ENCODE peak calls at places on chromosomes 12 and 14, in seven cellular contexts. One of them, this sample, is unnamed.
A peak's percentile ranks its signal among the peaks of the same experiment; 100 is the strongest.

GRCh38 chr12:57726884-57727757 is 11.4 kb downstream of the AGAP2 start:
- DNase-seq in left ventricle myocardium inferior: peak; percentile 59
- DNase-seq in A673: peak; percentile 83
- DNase-seq in breast epithelium: no peak
- DNase-seq in aorta: peak; percentile 66
- DNase-seq in effector memory CD4-positive, alpha-beta T cell: no peak
- DNase-seq in right lobe of liver: peak; percentile 64
- DNase-seq in this sample: peak; percentile 53

GRCh38 chr12:67386869-67387570 is 117.9 kb downstream of the CAND1 start:
- DNase-seq in right lobe of liver: no peak
- DNase-seq in left ventricle myocardium inferior: no peak
- DNase-seq in aorta: no peak
- DNase-seq in A673: no peak
- DNase-seq in breast epithelium: no peak
- DNase-seq in effector memory CD4-positive, alpha-beta T cell: no peak
- DNase-seq in this sample: no peak

GRCh38 chr12:32843528-32844095 is 53.0 kb downstream of the PKP2 start:
- DNase-seq in aorta: no peak
- DNase-seq in left ventricle myocardium inferior: no peak
- DNase-seq in right lobe of liver: no peak
- DNase-seq in effector memory CD4-positive, alpha-beta T cell: no peak
- DNase-seq in breast epithelium: no peak
- DNase-seq in A673: no peak
- DNase-seq in this sample: no peak

GRCh38 chr12:93376436-93377251 is 1.1 kb upstream of the NUDT4 start:
- DNase-seq in A673: peak; percentile 86
- DNase-seq in left ventricle myocardium inferior: peak; percentile 32
- DNase-seq in right lobe of liver: no peak
- DNase-seq in breast epithelium: no peak
- DNase-seq in effector memory CD4-positive, alpha-beta T cell: no peak
- DNase-seq in aorta: peak; percentile 71
- DNase-seq in this sample: no peak

GRCh38 chr12:132449565-132450390 is 40.2 kb upstream of the FBRSL1 start:
- DNase-seq in aorta: no peak
- DNase-seq in A673: no peak
- DNase-seq in left ventricle myocardium inferior: no peak
- DNase-seq in right lobe of liver: no peak
- DNase-seq in breast epithelium: no peak
- DNase-seq in effector memory CD4-positive, alpha-beta T cell: no peak
- DNase-seq in this sample: no peak

GRCh38 chr12:104769207-104769606 is 188.9 kb downstream of the SLC41A2 start:
- DNase-seq in left ventricle myocardium inferior: no peak
- DNase-seq in effector memory CD4-positive, alpha-beta T cell: no peak
- DNase-seq in A673: no peak
- DNase-seq in breast epithelium: no peak
- DNase-seq in right lobe of liver: no peak
- DNase-seq in aorta: no peak
- DNase-seq in this sample: no peak

GRCh38 chr12:80033457-80033856 is 65.9 kb upstream of the OTOGL start:
- DNase-seq in effector memory CD4-positive, alpha-beta T cell: no peak
- DNase-seq in breast epithelium: no peak
- DNase-seq in left ventricle myocardium inferior: no peak
- DNase-seq in right lobe of liver: no peak
- DNase-seq in A673: no peak
- DNase-seq in aorta: peak; percentile 38
- DNase-seq in this sample: no peak

GRCh38 chr12:1853716-1854115 is 33.4 kb downstream of the LRTM2 start:
- DNase-seq in breast epithelium: no peak
- DNase-seq in effector memory CD4-positive, alpha-beta T cell: no peak
- DNase-seq in A673: no peak
- DNase-seq in aorta: no peak
- DNase-seq in left ventricle myocardium inferior: no peak
- DNase-seq in right lobe of liver: no peak
- DNase-seq in this sample: no peak

GRCh38 chr14:65847065-65847847 is 434.7 kb downstream of the FUT8 start:
- DNase-seq in breast epithelium: no peak
- DNase-seq in A673: no peak
- DNase-seq in aorta: no peak
- DNase-seq in effector memory CD4-positive, alpha-beta T cell: peak; percentile 66
- DNase-seq in right lobe of liver: no peak
- DNase-seq in left ventricle myocardium inferior: no peak
- DNase-seq in this sample: no peak

GRCh38 chr12:11795910-11796459 is 146.5 kb downstream of the ETV6 start:
- DNase-seq in A673: no peak
- DNase-seq in right lobe of liver: no peak
- DNase-seq in effector memory CD4-positive, alpha-beta T cell: no peak
- DNase-seq in breast epithelium: no peak
- DNase-seq in left ventricle myocardium inferior: no peak
- DNase-seq in aorta: no peak
- DNase-seq in this sample: no peak

GRCh38 chr14:101457936-101458535 is 103.3 kb upstream of the DIO3 start:
- DNase-seq in right lobe of liver: no peak
- DNase-seq in A673: no peak
- DNase-seq in left ventricle myocardium inferior: no peak
- DNase-seq in effector memory CD4-positive, alpha-beta T cell: no peak
- DNase-seq in aorta: no peak
- DNase-seq in breast epithelium: no peak
- DNase-seq in this sample: no peak

GRCh38 chr12:93102744-93103143 is 173.6 kb upstream of the EEA1 start:
- DNase-seq in effector memory CD4-positive, alpha-beta T cell: no peak
- DNase-seq in left ventricle myocardium inferior: no peak
- DNase-seq in breast epithelium: no peak
- DNase-seq in aorta: no peak
- DNase-seq in right lobe of liver: no peak
- DNase-seq in A673: no peak
- DNase-seq in this sample: no peak

GRCh38 chr12:132143328-132144071 is 619 bp downstream of the DDX51 start:
- DNase-seq in effector memory CD4-positive, alpha-beta T cell: no peak
- DNase-seq in breast epithelium: peak; percentile 49
- DNase-seq in A673: no peak
- DNase-seq in right lobe of liver: no peak
- DNase-seq in left ventricle myocardium inferior: no peak
- DNase-seq in aorta: peak; percentile 50
- DNase-seq in this sample: no peak

GRCh38 chr14:59638885-59639284 is 62.3 kb upstream of the CCDC175 start:
- DNase-seq in effector memory CD4-positive, alpha-beta T cell: no peak
- DNase-seq in left ventricle myocardium inferior: no peak
- DNase-seq in right lobe of liver: no peak
- DNase-seq in breast epithelium: no peak
- DNase-seq in A673: no peak
- DNase-seq in aorta: no peak
- DNase-seq in this sample: no peak

GRCh38 chr14:100962494-100962893 is 59.0 kb upstream of the RTL1 start:
- DNase-seq in left ventricle myocardium inferior: no peak
- DNase-seq in A673: no peak
- DNase-seq in aorta: no peak
- DNase-seq in right lobe of liver: no peak
- DNase-seq in effector memory CD4-positive, alpha-beta T cell: no peak
- DNase-seq in breast epithelium: no peak
- DNase-seq in this sample: no peak

GRCh38 chr12:51886021-51886710 is 1.7 kb upstream of the ANKRD33 start:
- DNase-seq in right lobe of liver: peak; percentile 67
- DNase-seq in aorta: peak; percentile 91
- DNase-seq in effector memory CD4-positive, alpha-beta T cell: no peak
- DNase-seq in A673: peak; percentile 56
- DNase-seq in breast epithelium: no peak
- DNase-seq in left ventricle myocardium inferior: peak; percentile 64
- DNase-seq in this sample: peak; percentile 86

GRCh38 chr14:99481745-99482099 is 513 bp downstream of the CCNK start:
- DNase-seq in effector memory CD4-positive, alpha-beta T cell: no peak
- DNase-seq in left ventricle myocardium inferior: no peak
- DNase-seq in A673: peak; percentile 33
- DNase-seq in aorta: no peak
- DNase-seq in right lobe of liver: no peak
- DNase-seq in breast epithelium: no peak
- DNase-seq in this sample: no peak

GRCh38 chr14:87430810-87431209 is 562.2 kb downstream of the GALC start:
- DNase-seq in breast epithelium: no peak
- DNase-seq in right lobe of liver: no peak
- DNase-seq in effector memory CD4-positive, alpha-beta T cell: no peak
- DNase-seq in A673: no peak
- DNase-seq in aorta: no peak
- DNase-seq in left ventricle myocardium inferior: no peak
- DNase-seq in this sample: no peak

GRCh38 chr14:49982522-49982951 is 89.7 kb downstream of the ARF6 start:
- DNase-seq in effector memory CD4-positive, alpha-beta T cell: peak; percentile 39
- DNase-seq in A673: no peak
- DNase-seq in breast epithelium: no peak
- DNase-seq in right lobe of liver: no peak
- DNase-seq in left ventricle myocardium inferior: no peak
- DNase-seq in aorta: peak; percentile 68
- DNase-seq in this sample: no peak

GRCh38 chr14:44316647-44317432 is 190.2 kb downstream of the FSCB start:
- DNase-seq in effector memory CD4-positive, alpha-beta T cell: no peak
- DNase-seq in A673: peak; percentile 93
- DNase-seq in aorta: no peak
- DNase-seq in left ventricle myocardium inferior: no peak
- DNase-seq in breast epithelium: no peak
- DNase-seq in right lobe of liver: no peak
- DNase-seq in this sample: no peak

GRCh38 chr14:77133718-77134338 is 7.8 kb downstream of the ZDHHC22 start:
- DNase-seq in A673: peak; percentile 88
- DNase-seq in breast epithelium: peak; percentile 65
- DNase-seq in effector memory CD4-positive, alpha-beta T cell: no peak
- DNase-seq in aorta: no peak
- DNase-seq in left ventricle myocardium inferior: peak; percentile 40
- DNase-seq in right lobe of liver: peak; percentile 51
- DNase-seq in this sample: peak; percentile 64

GRCh38 chr12:46959484-46959883 is 119.9 kb upstream of the PCED1B start:
- DNase-seq in aorta: no peak
- DNase-seq in right lobe of liver: no peak
- DNase-seq in A673: no peak
- DNase-seq in effector memory CD4-positive, alpha-beta T cell: no peak
- DNase-seq in breast epithelium: no peak
- DNase-seq in left ventricle myocardium inferior: no peak
- DNase-seq in this sample: no peak

GRCh38 chr12:2360630-2361170 is 307.9 kb downstream of the CACNA1C start:
- DNase-seq in breast epithelium: no peak
- DNase-seq in left ventricle myocardium inferior: no peak
- DNase-seq in effector memory CD4-positive, alpha-beta T cell: no peak
- DNase-seq in aorta: no peak
- DNase-seq in A673: no peak
- DNase-seq in right lobe of liver: no peak
- DNase-seq in this sample: no peak

GRCh38 chr14:36524220-36524837 is 4.3 kb upstream of the NKX2-1 start:
- DNase-seq in A673: no peak
- DNase-seq in right lobe of liver: no peak
- DNase-seq in left ventricle myocardium inferior: no peak
- DNase-seq in aorta: no peak
- DNase-seq in effector memory CD4-positive, alpha-beta T cell: no peak
- DNase-seq in breast epithelium: no peak
- DNase-seq in this sample: no peak

GRCh38 chr14:68011629-68012028 is 192.1 kb downstream of the RAD51B start:
- DNase-seq in effector memory CD4-positive, alpha-beta T cell: no peak
- DNase-seq in aorta: no peak
- DNase-seq in right lobe of liver: no peak
- DNase-seq in left ventricle myocardium inferior: no peak
- DNase-seq in A673: no peak
- DNase-seq in breast epithelium: no peak
- DNase-seq in this sample: no peak

GRCh38 chr12:1500095-1500801 is 94.1 kb downstream of the FBXL14 start:
- DNase-seq in left ventricle myocardium inferior: peak; percentile 68
- DNase-seq in breast epithelium: no peak
- DNase-seq in A673: no peak
- DNase-seq in aorta: peak; percentile 64
- DNase-seq in right lobe of liver: no peak
- DNase-seq in effector memory CD4-positive, alpha-beta T cell: no peak
- DNase-seq in this sample: peak; percentile 82

GRCh38 chr12:116299064-116299463 is 21.6 kb upstream of the MED13L start:
- DNase-seq in A673: no peak
- DNase-seq in aorta: no peak
- DNase-seq in left ventricle myocardium inferior: no peak
- DNase-seq in right lobe of liver: no peak
- DNase-seq in effector memory CD4-positive, alpha-beta T cell: no peak
- DNase-seq in breast epithelium: no peak
- DNase-seq in this sample: no peak

GRCh38 chr12:49658276-49658675 is 34.9 kb downstream of the PRPF40B start:
- DNase-seq in right lobe of liver: no peak
- DNase-seq in left ventricle myocardium inferior: no peak
- DNase-seq in aorta: no peak
- DNase-seq in A673: no peak
- DNase-seq in breast epithelium: no peak
- DNase-seq in effector memory CD4-positive, alpha-beta T cell: no peak
- DNase-seq in this sample: no peak
- H3K36me3 ChIP-seq in right lobe of liver: no peaks in the 10 kb centered on the region
- H3K36me3 ChIP-seq in left ventricle myocardium inferior: peaks cover 49% of the 10 kb centered on the region
- H3K36me3 ChIP-seq in aorta: no peaks in the 10 kb centered on the region
- H3K36me3 ChIP-seq in A673: peaks cover 4% of the 10 kb centered on the region
- H3K36me3 ChIP-seq in breast epithelium: no peaks in the 10 kb centered on the region
- H3K36me3 ChIP-seq in effector memory CD4-positive, alpha-beta T cell: peaks cover 15% of the 10 kb centered on the region
- H3K36me3 ChIP-seq in this sample: no peaks in the 10 kb centered on the region

GRCh38 chr12:122837306-122838265 is 2.3 kb downstream of the HIP1R start:
- DNase-seq in aorta: no peak
- DNase-seq in breast epithelium: no peak
- DNase-seq in left ventricle myocardium inferior: no peak
- DNase-seq in A673: peak; percentile 29
- DNase-seq in effector memory CD4-positive, alpha-beta T cell: no peak
- DNase-seq in right lobe of liver: no peak
- DNase-seq in this sample: no peak
- H3K4me1 ChIP-seq in aorta: no peaks in the 10 kb centered on the region
- H3K4me1 ChIP-seq in breast epithelium: peaks cover 17% of the 10 kb centered on the region
- H3K4me1 ChIP-seq in left ventricle myocardium inferior: peaks cover 57% of the 10 kb centered on the region
- H3K4me1 ChIP-seq in A673: peaks cover 16% of the 10 kb centered on the region
- H3K4me1 ChIP-seq in effector memory CD4-positive, alpha-beta T cell: peaks cover 11% of the 10 kb centered on the region
- H3K4me1 ChIP-seq in right lobe of liver: peaks cover 64% of the 10 kb centered on the region
- H3K4me1 ChIP-seq in this sample: peaks cover 22% of the 10 kb centered on the region

DNA sequence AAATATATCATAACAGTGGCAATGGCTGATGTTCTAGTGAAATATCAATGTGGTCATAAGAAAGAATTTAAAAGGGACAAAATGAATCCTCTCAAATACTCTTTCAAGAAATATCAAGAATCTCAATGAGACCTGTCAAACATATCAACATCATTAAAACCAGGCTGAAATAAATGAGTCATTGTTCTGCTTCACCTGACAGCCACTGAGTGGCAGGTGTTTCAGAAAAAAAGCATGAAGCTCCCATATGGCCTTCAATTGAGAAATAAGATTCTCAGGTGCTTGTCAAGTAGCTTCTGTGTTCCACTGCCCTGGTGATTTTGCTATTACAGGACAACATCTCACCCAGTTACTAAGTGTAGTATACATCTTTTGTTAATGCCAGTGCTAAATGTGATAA is 21.5 kb downstream of the ANAPC5 start:
- DNase-seq in A673: no peak
- DNase-seq in aorta: no peak
- DNase-seq in left ventricle myocardium inferior: no peak
- DNase-seq in breast epithelium: no peak
- DNase-seq in effector memory CD4-positive, alpha-beta T cell: no peak
- DNase-seq in right lobe of liver: no peak
- DNase-seq in this sample: no peak
- H3K36me3 ChIP-seq in A673: peaks cover 87% of the 10 kb centered on the region
- H3K36me3 ChIP-seq in aorta: peaks cover 9% of the 10 kb centered on the region
- H3K36me3 ChIP-seq in left ventricle myocardium inferior: peaks cover 97% of the 10 kb centered on the region
- H3K36me3 ChIP-seq in breast epithelium: peaks cover 11% of the 10 kb centered on the region
- H3K36me3 ChIP-seq in effector memory CD4-positive, alpha-beta T cell: peaks cover 89% of the 10 kb centered on the region
- H3K36me3 ChIP-seq in right lobe of liver: peaks cover 86% of the 10 kb centered on the region
- H3K36me3 ChIP-seq in this sample: peaks cover 18% of the 10 kb centered on the region

DNA sequence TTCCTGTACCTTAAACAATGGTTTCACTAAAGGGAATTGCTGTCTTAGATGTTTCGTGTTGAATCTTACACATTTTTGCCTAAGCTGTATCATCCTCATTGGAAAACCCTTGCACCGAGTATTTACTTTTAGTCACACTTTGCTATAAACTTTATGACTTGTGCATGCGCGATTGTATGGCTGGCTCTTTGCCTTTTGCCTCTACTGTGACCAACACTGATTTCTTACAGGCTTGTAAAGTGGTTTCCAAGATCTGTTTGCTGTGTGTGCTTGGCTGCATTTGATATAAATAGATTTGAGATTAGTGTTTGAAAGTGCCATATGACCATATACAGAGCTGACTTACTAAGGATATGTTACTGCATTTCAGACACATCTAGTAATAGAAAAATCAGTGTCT is 40.5 kb downstream of the RASSF3 start:
- DNase-seq in aorta: no peak
- DNase-seq in A673: no peak
- DNase-seq in right lobe of liver: no peak
- DNase-seq in effector memory CD4-positive, alpha-beta T cell: no peak
- DNase-seq in left ventricle myocardium inferior: no peak
- DNase-seq in breast epithelium: no peak
- DNase-seq in this sample: no peak
- H3K4me1 ChIP-seq in aorta: peaks cover 17% of the 10 kb centered on the region
- H3K4me1 ChIP-seq in A673: peaks cover 12% of the 10 kb centered on the region
- H3K4me1 ChIP-seq in right lobe of liver: peaks cover 10% of the 10 kb centered on the region
- H3K4me1 ChIP-seq in effector memory CD4-positive, alpha-beta T cell: peaks cover 16% of the 10 kb centered on the region
- H3K4me1 ChIP-seq in left ventricle myocardium inferior: peaks cover 74% of the 10 kb centered on the region
- H3K4me1 ChIP-seq in breast epithelium: no peaks in the 10 kb centered on the region
- H3K4me1 ChIP-seq in this sample: peaks cover 3% of the 10 kb centered on the region